ENCODE peak calls at places on chromosomes 7 and 10, in nine cellular contexts. D is B cell, Z is esophagus squamous epithelium, V is WERI-Rb-1, E is IMR-90, A is AG10803, K is AG04450, I is RWPE1, R is HepG2. T is an unnamed sample.

GRCh38 chr10:78931333-78932083 is 137.3 kb upstream of the ZMIZ1 start:
- DNase-seq in I (no peak), K (peak; percentile 63), V (no peak), Z (no peak), R (no peak), D (no peak), E (peak; percentile 88), A (peak; percentile 94), T (peak; percentile 95)

GRCh38 chr10:128062837-128063563 is 63.2 kb downstream of the MKI67 start:
- DNase-seq in V (no peak), I (no peak), D (peak; percentile 78), A (no peak), R (no peak), Z (no peak), K (no peak), E (no peak), T (no peak)

GRCh38 chr10:107701947-107702346 is 537.4 kb upstream of the SORCS1 start:
- DNase-seq in E (peak; percentile 7), R (no peak), D (no peak), V (no peak), I (no peak), A (no peak), Z (no peak), K (no peak), T (no peak)

GRCh38 chr10:13555884-13556529 is 27.2 kb upstream of the BEND7 start:
- DNase-seq in A (no peak), R (no peak), I (no peak), V (no peak), D (no peak), Z (no peak), K (no peak), E (no peak), T (no peak)

GRCh38 chr7:118087121-118087520 is 96.8 kb upstream of the LSM8 start:
- DNase-seq in D (no peak), K (no peak), E (no peak), A (no peak), R (no peak), V (no peak), I (no peak), Z (no peak), T (no peak)

GRCh38 chr10:48335788-48336187 is 29.3 kb downstream of the MAPK8 start:
- DNase-seq in R (no peak), E (no peak), I (no peak), V (no peak), K (no peak), A (no peak), Z (no peak), D (no peak), T (no peak)

GRCh38 chr10:119274519-119275045 is 67.2 kb downstream of the GRK5 start:
- DNase-seq in E (no peak), K (no peak), Z (no peak), R (no peak), D (no peak), A (no peak), I (no peak), V (no peak), T (no peak)

GRCh38 chr7:106959753-106960152 is 84.8 kb upstream of the PRKAR2B start:
- DNase-seq in E (no peak), K (no peak), R (no peak), Z (no peak), V (peak; percentile 22), D (no peak), I (no peak), A (no peak), T (no peak)

GRCh38 chr7:150953061-150953997 is 24.8 kb downstream of the KCNH2 start:
- DNase-seq in V (no peak), K (no peak), I (no peak), E (no peak), A (no peak), R (no peak), D (no peak), Z (no peak), T (no peak)

GRCh38 chr7:43649755-43650274 is 66.9 kb downstream of the STK17A start:
- DNase-seq in I (peak; percentile 47), A (no peak), K (no peak), R (no peak), E (peak; percentile 50), Z (no peak), D (peak; percentile 90), V (no peak), T (no peak)

DNA sequence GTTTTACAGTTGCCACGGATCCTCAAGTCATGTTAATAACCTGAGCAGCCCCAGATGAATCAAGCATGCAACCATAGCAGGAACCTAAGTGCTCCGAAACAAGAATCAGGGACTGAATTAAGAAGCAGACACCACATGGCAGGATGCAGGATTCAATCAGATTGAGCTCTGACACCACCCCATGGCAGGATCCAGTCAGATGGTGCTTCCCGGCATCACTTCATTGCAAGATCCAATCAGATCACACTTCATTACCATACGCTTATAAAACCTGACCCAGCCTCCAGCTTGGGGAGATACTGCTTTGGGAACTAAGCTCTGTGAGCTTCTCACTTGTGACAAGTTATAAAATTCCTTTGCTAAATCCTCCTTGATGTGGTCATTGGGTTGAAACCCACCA is 55.3 kb downstream of the ABCB4 start:
- DNase-seq in I (no peak), E (no peak), R (no peak), V (no peak), Z (no peak), K (no peak), A (no peak), D (no peak), T (no peak)
- TF ChIP-seq CTCF in I (no peak), E (no peak), R (no peak), V (no peak), Z (no peak), K (no peak), A (no peak), D (no peak), T (no peak)

GRCh38 chr7:37448637-37449331 is at the start of gene ELMO1:
- DNase-seq in A (peak; percentile 20), D (peak; percentile 92), V (peak; percentile 81), Z (peak; percentile 34), I (peak; percentile 5), E (peak; percentile 6), R (peak; percentile 34), K (no peak), T (no peak)
- TF ChIP-seq CTCF in A (peak; percentile 36), D (peak; percentile 37), V (peak; percentile 60), Z (peak; percentile 47), I (no peak), E (no peak), R (peak; percentile 26), K (no peak), T (peak; percentile 31)

DNA sequence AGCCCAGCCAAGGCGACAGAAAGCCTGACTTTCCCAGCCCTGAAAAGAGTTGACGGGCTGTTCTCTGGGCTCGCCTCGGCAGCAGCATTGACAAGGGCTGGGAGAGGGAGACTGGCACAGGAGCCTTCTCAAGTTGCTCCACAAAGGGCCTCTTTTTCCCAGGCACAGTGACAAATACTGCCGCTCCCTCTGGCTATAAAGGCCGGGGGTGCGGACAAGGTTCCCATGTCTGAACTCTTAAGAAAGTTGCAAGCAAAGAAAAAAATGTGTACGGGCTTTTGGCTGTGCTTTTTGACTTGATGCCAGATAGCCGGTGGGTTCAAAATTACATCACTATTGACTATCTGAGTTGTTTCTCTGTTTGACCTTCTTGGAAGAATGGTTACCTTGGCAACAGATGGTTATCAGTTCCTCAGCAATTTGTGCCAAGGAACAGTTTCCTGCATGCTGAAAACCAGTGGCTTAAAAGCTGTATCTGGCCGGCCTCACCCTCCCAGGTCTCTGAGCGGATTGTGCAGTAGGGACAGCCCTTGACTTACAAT is 115.9 kb upstream of the EEPD1 start:
- DNase-seq in R (no peak), E (peak; percentile 74), I (peak; percentile 79), A (peak; percentile 66), Z (no peak), V (no peak), D (no peak), K (no peak), T (peak; percentile 77)
- TF ChIP-seq CTCF in R (no peak), E (no peak), I (no peak), A (no peak), Z (no peak), V (no peak), D (no peak), K (no peak), T (no peak)

DNA sequence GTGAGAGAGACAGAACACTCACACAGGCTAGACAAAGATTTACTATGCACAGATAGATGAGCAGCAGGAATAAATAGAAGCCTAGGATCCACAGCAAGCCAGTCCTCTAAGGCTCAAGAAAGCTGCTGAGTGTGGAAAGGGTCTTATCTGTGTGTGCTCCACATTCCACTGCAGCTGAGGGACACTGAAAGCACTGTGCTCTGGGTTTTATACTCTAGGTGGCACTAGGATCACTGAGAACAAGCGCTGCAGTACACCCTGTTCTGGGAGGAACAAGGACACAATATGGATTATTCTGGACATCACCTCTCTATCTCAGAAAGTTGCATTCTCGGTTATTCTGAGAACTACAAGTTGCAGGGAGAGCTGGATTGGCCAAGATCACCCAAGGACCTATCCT is 4.9 kb upstream of the KLHL7 start:
- DNase-seq in V (peak; percentile 52), K (no peak), Z (no peak), I (no peak), D (no peak), R (peak; percentile 28), A (no peak), E (no peak), T (no peak)
- TF ChIP-seq CTCF in V (peak; percentile 73), K (no peak), Z (no peak), I (no peak), D (no peak), R (peak; percentile 57), A (no peak), E (no peak), T (no peak)

DNA sequence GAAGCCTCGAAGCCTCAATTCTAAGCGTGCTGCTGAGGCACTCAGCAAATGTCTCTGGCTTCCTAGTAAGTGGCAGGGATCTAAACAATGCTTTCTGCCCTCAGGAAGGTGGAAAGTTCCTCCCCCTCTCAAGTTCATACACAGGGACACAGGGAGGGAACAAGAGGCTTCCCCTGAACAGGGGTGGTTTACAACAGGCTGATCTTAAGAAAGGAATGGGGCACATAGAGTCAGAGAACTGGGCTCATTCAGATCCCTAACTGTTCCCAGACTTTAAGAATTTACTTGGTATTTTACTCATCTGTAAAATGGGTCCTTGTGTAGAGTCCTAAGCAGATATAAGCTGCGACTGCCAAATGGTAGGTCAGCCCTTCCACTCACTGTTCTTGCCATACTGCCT is 2.5 kb downstream of the TNS3 start:
- DNase-seq in K (no peak), D (no peak), Z (no peak), E (no peak), V (no peak), I (no peak), A (no peak), R (no peak), T (no peak)
- TF ChIP-seq CTCF in K (no peak), D (no peak), Z (no peak), E (no peak), V (no peak), I (no peak), A (no peak), R (no peak), T (no peak)

DNA sequence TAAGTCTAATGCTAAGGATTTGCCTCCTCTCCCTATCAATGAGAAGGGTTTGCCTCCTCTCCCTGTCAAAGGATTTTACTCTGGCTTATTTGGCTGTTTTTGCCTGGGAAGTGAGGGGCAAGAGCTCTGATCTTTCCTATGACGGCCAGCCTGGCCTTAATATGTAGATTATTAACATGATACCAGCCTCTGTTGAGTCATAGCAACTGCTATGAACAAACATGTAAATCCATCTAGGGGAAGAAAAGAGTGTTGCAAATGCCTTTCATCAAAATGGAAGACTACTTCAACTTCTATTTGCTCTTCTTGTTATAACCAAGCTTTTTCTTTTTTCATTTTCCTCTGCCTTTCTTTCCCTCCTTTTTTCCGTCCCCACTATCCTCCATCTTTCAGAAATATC is 46.6 kb downstream of the BTRC start:
- DNase-seq in R (no peak), A (no peak), D (no peak), V (no peak), Z (no peak), I (no peak), K (no peak), E (peak; percentile 9), T (no peak)
- TF ChIP-seq CTCF in R (no peak), A (no peak), D (no peak), V (no peak), Z (no peak), I (no peak), K (no peak), E (no peak), T (no peak)